ENCODE peak calls at places on chromosomes 7 and 10, in six cellular contexts. D is germinal center, R is uterus, C is thyroid gland, T is NCI-H1105, L is MV-4-11. F is an unnamed sample.

GRCh38 chr7:87316097-87316700 is 29.3 kb upstream of the CROT start:
- DNase-seq in D (no peak), L (no peak), C (no peak), R (no peak), T (no peak), F (no peak)

GRCh38 chr10:91163269-91163708 is 57.2 kb upstream of the PCGF5 start:
- DNase-seq in L (no peak), T (peak), R (peak), C (peak), D (peak), F (peak)

GRCh38 chr7:18420758-18421157 is 74.8 kb upstream of the HDAC9 start:
- DNase-seq in T (no peak), C (no peak), D (no peak), R (no peak), L (no peak), F (no peak)

GRCh38 chr7:101911800-101912705 is 94.6 kb downstream of the CUX1 start:
- DNase-seq in C (peak), R (peak), L (peak), D (no peak), T (no peak), F (no peak)

GRCh38 chr10:29681700-29682444 is 47.1 kb upstream of the SVIL start:
- DNase-seq in D (no peak), L (peak), C (no peak), T (no peak), R (no peak), F (no peak)

GRCh38 chr10:60417898-60418297 is 28.2 kb upstream of the ANK3 start:
- DNase-seq in L (no peak), C (no peak), D (no peak), R (no peak), T (no peak), F (no peak)

GRCh38 chr7:30732606-30733005 is 19.3 kb upstream of the INMT start:
- DNase-seq in D (no peak), R (no peak), T (no peak), L (no peak), C (no peak), F (no peak)

GRCh38 chr7:44634187-44634838 is 27.9 kb downstream of the OGDH start:
- DNase-seq in T (no peak), R (no peak), C (no peak), L (no peak), D (no peak), F (no peak)

GRCh38 chr7:55387062-55387965 is 22.2 kb downstream of the LANCL2 start:
- DNase-seq in L (no peak), D (no peak), C (no peak), T (no peak), R (no peak), F (no peak)

GRCh38 chr10:97065128-97065527 is 120.6 kb downstream of the SLIT1 start:
- DNase-seq in D (no peak), T (no peak), L (no peak), R (no peak), C (peak), F (no peak)

GRCh38 chr10:71829171-71829570 is 21.9 kb downstream of the PSAP start:
- DNase-seq in L (peak), C (no peak), D (no peak), T (no peak), R (no peak), F (peak)

GRCh38 chr7:96819111-96819700 is 109.6 kb upstream of the SEM1 start:
- DNase-seq in C (no peak), R (no peak), T (no peak), D (no peak), L (no peak), F (no peak)

GRCh38 chr7:41189866-41190265 is 513.0 kb downstream of the INHBA start:
- DNase-seq in R (no peak), D (no peak), L (peak), C (no peak), T (no peak), F (no peak)

GRCh38 chr10:105063796-105064195 is 422.7 kb downstream of the SORCS3 start:
- DNase-seq in L (peak), C (no peak), D (peak), R (no peak), T (no peak), F (no peak)

GRCh38 chr7:114175140-114175539 is 239.5 kb upstream of the FOXP2 start:
- DNase-seq in C (no peak), D (no peak), T (no peak), L (no peak), R (no peak), F (no peak)

GRCh38 chr10:20330246-20330645 is 514.0 kb downstream of the PLXDC2 start:
- DNase-seq in C (no peak), R (no peak), L (no peak), T (no peak), D (no peak), F (no peak)

GRCh38 chr10:6669269-6669859 is 89.3 kb upstream of the PRKCQ start:
- DNase-seq in L (peak), R (no peak), D (no peak), T (no peak), C (no peak), F (no peak)

GRCh38 chr10:4678951-4679671 is 146.9 kb upstream of the AKR1E2 start:
- DNase-seq in L (no peak), R (no peak), T (no peak), C (no peak), D (no peak), F (no peak)

F was measured in posterior vena cava.